ENCODE peak calls at places on chromosomes 12 and 14, in four cellular contexts. One of them, this sample, is unnamed.

GRCh38 chr14:102019141-102019540 is 54.8 kb downstream of the DYNC1H1 start:
- DNase-seq in cerebellum: peak; percentile 69
- DNase-seq in A673: no peak
- DNase-seq in EL: no peak
- DNase-seq in this sample: no peak

GRCh38 chr12:2301531-2302461 is 249.0 kb downstream of the CACNA1C start:
- DNase-seq in cerebellum: peak; percentile 42
- DNase-seq in A673: no peak
- DNase-seq in EL: peak; percentile 90
- DNase-seq in this sample: no peak

GRCh38 chr12:89709994-89710872 is 1.6 kb upstream of the ATP2B1 start:
- DNase-seq in cerebellum: peak; percentile 59
- DNase-seq in A673: no peak
- DNase-seq in EL: peak; percentile 58
- DNase-seq in this sample: no peak

GRCh38 chr14:92729632-92730358 is 18.6 kb downstream of the LGMN start:
- DNase-seq in cerebellum: no peak
- DNase-seq in A673: no peak
- DNase-seq in EL: peak; percentile 84
- DNase-seq in this sample: no peak

GRCh38 chr12:101021911-101022388 is 188.1 kb downstream of the SLC5A8 start:
- DNase-seq in cerebellum: no peak
- DNase-seq in A673: peak; percentile 59
- DNase-seq in EL: peak; percentile 86
- DNase-seq in this sample: no peak

GRCh38 chr12:109387425-109388166 is 39.9 kb downstream of the MYO1H start:
- DNase-seq in cerebellum: no peak
- DNase-seq in A673: peak; percentile 72
- DNase-seq in EL: peak; percentile 43
- DNase-seq in this sample: no peak

GRCh38 chr12:110466791-110467190 is 1.3 kb downstream of the GPN3 start:
- DNase-seq in cerebellum: no peak
- DNase-seq in A673: no peak
- DNase-seq in EL: no peak
- DNase-seq in this sample: no peak

GRCh38 chr14:24102357-24103048 is 8.4 kb downstream of the PCK2 start:
- DNase-seq in cerebellum: no peak
- DNase-seq in A673: no peak
- DNase-seq in EL: no peak
- DNase-seq in this sample: no peak

GRCh38 chr14:92728781-92729364 is 19.6 kb downstream of the LGMN start:
- DNase-seq in cerebellum: peak; percentile 43
- DNase-seq in A673: peak; percentile 24
- DNase-seq in EL: peak; percentile 31
- DNase-seq in this sample: no peak

GRCh38 chr14:29905549-29905948 is 22.1 kb downstream of the PRKD1 start:
- DNase-seq in cerebellum: no peak
- DNase-seq in A673: no peak
- DNase-seq in EL: no peak
- DNase-seq in this sample: no peak

GRCh38 chr12:119804011-119804641 is 73.0 kb downstream of the CIT start:
- DNase-seq in cerebellum: peak; percentile 85
- DNase-seq in A673: peak; percentile 68
- DNase-seq in EL: peak; percentile 84
- DNase-seq in this sample: no peak

GRCh38 chr14:76135722-76136121 is 16.0 kb upstream of the GPATCH2L start:
- DNase-seq in cerebellum: no peak
- DNase-seq in A673: no peak
- DNase-seq in EL: no peak
- DNase-seq in this sample: no peak

GRCh38 chr12:121494093-121494787 is 86.6 kb downstream of the KDM2B start:
- DNase-seq in cerebellum: no peak
- DNase-seq in A673: peak; percentile 66
- DNase-seq in EL: peak; percentile 29
- DNase-seq in this sample: no peak

GRCh38 chr14:50007123-50007903 is 109.1 kb downstream of the VCPKMT start:
- DNase-seq in cerebellum: no peak
- DNase-seq in A673: no peak
- DNase-seq in EL: no peak
- DNase-seq in this sample: no peak

GRCh38 chr14:37230551-37231194 is 32.9 kb downstream of the MIPOL1 start:
- DNase-seq in cerebellum: peak; percentile 21
- DNase-seq in A673: peak; percentile 80
- DNase-seq in EL: peak; percentile 58
- DNase-seq in this sample: no peak

GRCh38 chr12:19972325-19973288 is 395.7 kb upstream of the PDE3A start:
- DNase-seq in cerebellum: no peak
- DNase-seq in A673: no peak
- DNase-seq in EL: no peak
- DNase-seq in this sample: no peak

GRCh38 chr14:92687681-92688433 is 60.6 kb downstream of the LGMN start:
- DNase-seq in cerebellum: peak; percentile 24
- DNase-seq in A673: no peak
- DNase-seq in EL: no peak
- DNase-seq in this sample: no peak

GRCh38 chr12:48995061-48995879 is 3.9 kb downstream of the DDN start:
- DNase-seq in cerebellum: peak; percentile 91
- DNase-seq in A673: peak; percentile 88
- DNase-seq in EL: peak; percentile 83
- DNase-seq in this sample: peak; percentile 96

GRCh38 chr12:42284876-42285275 is 41.0 kb downstream of the ZCRB1 start:
- DNase-seq in cerebellum: no peak
- DNase-seq in A673: no peak
- DNase-seq in EL: no peak
- DNase-seq in this sample: no peak

GRCh38 chr12:71587012-71587411 is 76.6 kb downstream of the ZFC3H1 start:
- DNase-seq in cerebellum: no peak
- DNase-seq in A673: no peak
- DNase-seq in EL: no peak
- DNase-seq in this sample: no peak

GRCh38 chr12:92445253-92446081 is 257.3 kb upstream of the PLEKHG7 start:
- DNase-seq in cerebellum: no peak
- DNase-seq in A673: no peak
- DNase-seq in EL: no peak
- DNase-seq in this sample: no peak

GRCh38 chr14:56100556-56100955 is 17.7 kb upstream of the PELI2 start:
- DNase-seq in cerebellum: no peak
- DNase-seq in A673: no peak
- DNase-seq in EL: peak; percentile 2
- DNase-seq in this sample: no peak

GRCh38 chr12:14314801-14315200 is 50.7 kb upstream of the ATF7IP start:
- DNase-seq in cerebellum: no peak
- DNase-seq in A673: no peak
- DNase-seq in EL: no peak
- DNase-seq in this sample: no peak

GRCh38 chr14:71166434-71166833 is 259.2 kb downstream of the PCNX1 start:
- DNase-seq in cerebellum: no peak
- DNase-seq in A673: peak; percentile 83
- DNase-seq in EL: peak; percentile 43
- DNase-seq in this sample: no peak

GRCh38 chr14:74573421-74574091 is 38.5 kb downstream of the LTBP2 start:
- DNase-seq in cerebellum: no peak
- DNase-seq in A673: no peak
- DNase-seq in EL: no peak
- DNase-seq in this sample: no peak

GRCh38 chr12:15428632-15429031 is 106.3 kb downstream of the PTPRO start:
- DNase-seq in cerebellum: no peak
- DNase-seq in A673: no peak
- DNase-seq in EL: no peak
- DNase-seq in this sample: no peak

GRCh38 chr12:39975374-39975918 is 130.4 kb downstream of the SLC2A13 start:
- DNase-seq in cerebellum: no peak
- DNase-seq in A673: no peak
- DNase-seq in EL: no peak
- DNase-seq in this sample: no peak

GRCh38 chr12:70609739-70610491 is 27.3 kb downstream of the PTPRB start:
- DNase-seq in cerebellum: peak; percentile 12
- DNase-seq in A673: peak; percentile 18
- DNase-seq in EL: peak; percentile 65
- DNase-seq in this sample: no peak

GRCh38 chr14:60632257-60632656 is 17.0 kb downstream of the SIX1 start:
- DNase-seq in cerebellum: no peak
- DNase-seq in A673: no peak
- DNase-seq in EL: no peak
- DNase-seq in this sample: no peak

GRCh38 chr12:114933428-114934160 is 249.6 kb upstream of the TBX3 start:
- DNase-seq in cerebellum: no peak
- DNase-seq in A673: no peak
- DNase-seq in EL: peak; percentile 99
- DNase-seq in this sample: no peak

GRCh38 chr14:74951443-74952194 is 3.8 kb downstream of the PGF start:
- DNase-seq in cerebellum: no peak
- DNase-seq in A673: no peak
- DNase-seq in EL: no peak
- DNase-seq in this sample: no peak

GRCh38 chr12:54261817-54262402 is 18.0 kb downstream of the CBX5 start:
- DNase-seq in cerebellum: no peak
- DNase-seq in A673: no peak
- DNase-seq in EL: no peak
- DNase-seq in this sample: no peak

GRCh38 chr14:91252901-91253794 is 8.6 kb upstream of the GPR68 start:
- DNase-seq in cerebellum: peak; percentile 76
- DNase-seq in A673: no peak
- DNase-seq in EL: peak; percentile 29
- DNase-seq in this sample: no peak

GRCh38 chr12:114949081-114949480 is 265.1 kb upstream of the TBX3 start:
- DNase-seq in cerebellum: no peak
- DNase-seq in A673: no peak
- DNase-seq in EL: no peak
- DNase-seq in this sample: no peak

GRCh38 chr12:83313827-83314226 is 627.1 kb downstream of the TMTC2 start:
- DNase-seq in cerebellum: no peak
- DNase-seq in A673: no peak
- DNase-seq in EL: no peak
- DNase-seq in this sample: no peak

GRCh38 chr12:108063192-108063591 is 65.9 kb upstream of the WSCD2 start:
- DNase-seq in cerebellum: no peak
- DNase-seq in A673: peak; percentile 57
- DNase-seq in EL: peak; percentile 18
- DNase-seq in this sample: no peak